ENCODE peak calls at places on chromosomes 7 and 10, in five cellular contexts. One of them, this sample, is unnamed.

GRCh38 chr10:52566471-52567246 is 205.9 kb downstream of the MBL2 start:
- DNase-seq in mesendoderm: peak
- DNase-seq in fibroblast of pulmonary artery: peak
- DNase-seq in cardiac muscle cell: peak
- DNase-seq in skeletal muscle cell: peak
- DNase-seq in this sample: peak

GRCh38 chr10:45673074-45673628 is 579 bp upstream of the ZFAND4 start:
- DNase-seq in mesendoderm: no peak
- DNase-seq in fibroblast of pulmonary artery: peak
- DNase-seq in cardiac muscle cell: peak
- DNase-seq in skeletal muscle cell: no peak
- DNase-seq in this sample: peak

GRCh38 chr10:50538473-50539398 is 85.0 kb downstream of the SGMS1 start:
- DNase-seq in mesendoderm: no peak
- DNase-seq in fibroblast of pulmonary artery: no peak
- DNase-seq in cardiac muscle cell: no peak
- DNase-seq in skeletal muscle cell: no peak
- DNase-seq in this sample: no peak

GRCh38 chr7:123003539-123004126 is 8.1 kb upstream of the TAS2R16 start:
- DNase-seq in mesendoderm: no peak
- DNase-seq in fibroblast of pulmonary artery: peak
- DNase-seq in cardiac muscle cell: no peak
- DNase-seq in skeletal muscle cell: no peak
- DNase-seq in this sample: no peak

GRCh38 chr7:156892821-156893706 is at the start of gene LMBR1:
- DNase-seq in mesendoderm: peak
- DNase-seq in fibroblast of pulmonary artery: peak
- DNase-seq in cardiac muscle cell: peak
- DNase-seq in skeletal muscle cell: peak
- DNase-seq in this sample: peak

GRCh38 chr7:150567846-150568245 is 656 bp downstream of the GIMAP4 start:
- DNase-seq in mesendoderm: no peak
- DNase-seq in fibroblast of pulmonary artery: no peak
- DNase-seq in cardiac muscle cell: no peak
- DNase-seq in skeletal muscle cell: no peak
- DNase-seq in this sample: no peak

GRCh38 chr10:131650169-131650705 is 250.6 kb upstream of the PPP2R2D start:
- DNase-seq in mesendoderm: no peak
- DNase-seq in fibroblast of pulmonary artery: no peak
- DNase-seq in cardiac muscle cell: no peak
- DNase-seq in skeletal muscle cell: no peak
- DNase-seq in this sample: no peak

GRCh38 chr10:24726626-24727025 is 2.9 kb upstream of the ARHGAP21 start:
- DNase-seq in mesendoderm: no peak
- DNase-seq in fibroblast of pulmonary artery: no peak
- DNase-seq in cardiac muscle cell: no peak
- DNase-seq in skeletal muscle cell: no peak
- DNase-seq in this sample: no peak

GRCh38 chr7:136956232-136956631 is 87.8 kb downstream of the CHRM2 start:
- DNase-seq in mesendoderm: no peak
- DNase-seq in fibroblast of pulmonary artery: peak
- DNase-seq in cardiac muscle cell: no peak
- DNase-seq in skeletal muscle cell: peak
- DNase-seq in this sample: peak

GRCh38 chr7:29562307-29562706 is 1.3 kb upstream of the PRR15 start:
- DNase-seq in mesendoderm: no peak
- DNase-seq in fibroblast of pulmonary artery: no peak
- DNase-seq in cardiac muscle cell: no peak
- DNase-seq in skeletal muscle cell: no peak
- DNase-seq in this sample: no peak

GRCh38 chr10:31099664-31100063 is 68.0 kb upstream of the ZNF438 start:
- DNase-seq in mesendoderm: no peak
- DNase-seq in fibroblast of pulmonary artery: no peak
- DNase-seq in cardiac muscle cell: no peak
- DNase-seq in skeletal muscle cell: no peak
- DNase-seq in this sample: no peak

GRCh38 chr7:106421181-106421762 is 136.5 kb upstream of the NAMPT start:
- DNase-seq in mesendoderm: no peak
- DNase-seq in fibroblast of pulmonary artery: peak
- DNase-seq in cardiac muscle cell: no peak
- DNase-seq in skeletal muscle cell: peak
- DNase-seq in this sample: peak

GRCh38 chr10:14131261-14131960 is 199.3 kb downstream of the FRMD4A start:
- DNase-seq in mesendoderm: no peak
- DNase-seq in fibroblast of pulmonary artery: no peak
- DNase-seq in cardiac muscle cell: no peak
- DNase-seq in skeletal muscle cell: no peak
- DNase-seq in this sample: no peak

GRCh38 chr7:115779561-115779960 is 251.0 kb downstream of the TFEC start:
- DNase-seq in mesendoderm: no peak
- DNase-seq in fibroblast of pulmonary artery: no peak
- DNase-seq in cardiac muscle cell: no peak
- DNase-seq in skeletal muscle cell: no peak
- DNase-seq in this sample: no peak

GRCh38 chr10:12909182-12909835 is 92.2 kb downstream of the CCDC3 start:
- DNase-seq in mesendoderm: no peak
- DNase-seq in fibroblast of pulmonary artery: no peak
- DNase-seq in cardiac muscle cell: no peak
- DNase-seq in skeletal muscle cell: no peak
- DNase-seq in this sample: no peak

GRCh38 chr10:31419394-31420063 is 100.5 kb downstream of the ZEB1 start:
- DNase-seq in mesendoderm: no peak
- DNase-seq in fibroblast of pulmonary artery: peak
- DNase-seq in cardiac muscle cell: no peak
- DNase-seq in skeletal muscle cell: no peak
- DNase-seq in this sample: peak

GRCh38 chr10:112915590-112916572 is 34.2 kb upstream of the TCF7L2 start:
- DNase-seq in mesendoderm: peak
- DNase-seq in fibroblast of pulmonary artery: no peak
- DNase-seq in cardiac muscle cell: no peak
- DNase-seq in skeletal muscle cell: no peak
- DNase-seq in this sample: peak

GRCh38 chr10:91597397-91597881 is 35.4 kb downstream of the PPP1R3C start:
- DNase-seq in mesendoderm: no peak
- DNase-seq in fibroblast of pulmonary artery: peak
- DNase-seq in cardiac muscle cell: peak
- DNase-seq in skeletal muscle cell: peak
- DNase-seq in this sample: peak

GRCh38 chr10:97261188-97261587 is 31.2 kb downstream of the ARHGAP19 start:
- DNase-seq in mesendoderm: no peak
- DNase-seq in fibroblast of pulmonary artery: no peak
- DNase-seq in cardiac muscle cell: no peak
- DNase-seq in skeletal muscle cell: no peak
- DNase-seq in this sample: no peak

GRCh38 chr7:121337398-121337797 is 8.6 kb downstream of the WNT16 start:
- DNase-seq in mesendoderm: no peak
- DNase-seq in fibroblast of pulmonary artery: peak
- DNase-seq in cardiac muscle cell: no peak
- DNase-seq in skeletal muscle cell: no peak
- DNase-seq in this sample: no peak

GRCh38 chr10:113226404-113226803 is 276.4 kb downstream of the TCF7L2 start:
- DNase-seq in mesendoderm: no peak
- DNase-seq in fibroblast of pulmonary artery: no peak
- DNase-seq in cardiac muscle cell: no peak
- DNase-seq in skeletal muscle cell: no peak
- DNase-seq in this sample: no peak

GRCh38 chr7:31633894-31634494 is 53.0 kb upstream of the PPP1R17 start:
- DNase-seq in mesendoderm: peak
- DNase-seq in fibroblast of pulmonary artery: peak
- DNase-seq in cardiac muscle cell: peak
- DNase-seq in skeletal muscle cell: peak
- DNase-seq in this sample: peak

GRCh38 chr7:114922652-114923402 is 933 bp downstream of the MDFIC start:
- DNase-seq in mesendoderm: peak
- DNase-seq in fibroblast of pulmonary artery: peak
- DNase-seq in cardiac muscle cell: peak
- DNase-seq in skeletal muscle cell: peak
- DNase-seq in this sample: no peak

GRCh38 chr10:51302316-51302715 is 228.0 kb downstream of the PRKG1 start:
- DNase-seq in mesendoderm: no peak
- DNase-seq in fibroblast of pulmonary artery: peak
- DNase-seq in cardiac muscle cell: no peak
- DNase-seq in skeletal muscle cell: no peak
- DNase-seq in this sample: peak

DNA sequence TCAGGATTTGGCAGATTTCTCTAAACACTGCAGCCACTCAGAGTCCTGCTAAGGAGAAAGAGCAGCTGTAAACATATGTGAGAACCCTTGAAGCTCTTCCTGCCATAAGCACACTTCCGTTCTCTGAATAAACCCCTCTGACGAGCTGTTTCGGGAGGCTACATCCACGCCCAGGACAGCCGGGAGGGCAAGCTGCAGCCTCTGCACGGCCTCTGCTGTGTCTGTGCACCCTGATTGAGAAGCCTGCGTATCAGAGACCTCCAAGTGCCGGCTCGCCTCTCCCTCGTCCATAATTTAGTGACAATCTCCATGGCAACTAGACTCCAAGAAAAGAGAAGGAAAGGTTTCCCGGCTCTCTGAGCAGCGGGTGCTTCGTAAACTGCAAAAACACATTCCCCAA is 114.4 kb downstream of the PTPRN2 start:
- DNase-seq in mesendoderm: peak
- DNase-seq in fibroblast of pulmonary artery: no peak
- DNase-seq in cardiac muscle cell: no peak
- DNase-seq in skeletal muscle cell: no peak
- DNase-seq in this sample: no peak
- H3K4me3 ChIP-seq in mesendoderm: no peak
- H3K4me3 ChIP-seq in fibroblast of pulmonary artery: no peak
- H3K4me3 ChIP-seq in cardiac muscle cell: no peak
- H3K4me3 ChIP-seq in skeletal muscle cell: no peak
- H3K4me3 ChIP-seq in this sample: no peak

DNA sequence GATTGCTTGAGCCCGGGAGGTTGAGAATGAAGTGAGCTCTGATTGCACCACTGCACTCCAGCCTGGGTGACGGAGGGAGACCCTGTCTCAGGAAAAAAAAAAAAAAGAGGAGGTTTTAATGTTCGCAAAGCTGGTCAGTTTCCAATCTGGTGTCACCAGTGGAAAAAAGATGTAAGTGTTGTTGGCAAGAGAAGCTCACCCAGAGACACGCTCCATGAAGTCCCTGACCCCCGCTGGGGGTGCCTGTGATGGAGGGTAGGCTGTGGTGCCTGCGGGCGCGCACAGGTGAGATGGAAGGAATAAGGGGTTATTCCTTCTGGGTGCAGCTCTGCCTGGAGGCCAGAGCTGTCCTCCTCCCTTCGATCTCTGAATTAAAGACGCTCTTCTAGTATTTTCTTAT is 122.7 kb downstream of the CUX1 start:
- DNase-seq in mesendoderm: no peak
- DNase-seq in fibroblast of pulmonary artery: no peak
- DNase-seq in cardiac muscle cell: no peak
- DNase-seq in skeletal muscle cell: no peak
- DNase-seq in this sample: no peak
- H3K4me3 ChIP-seq in mesendoderm: no peak
- H3K4me3 ChIP-seq in fibroblast of pulmonary artery: no peak
- H3K4me3 ChIP-seq in cardiac muscle cell: no peak
- H3K4me3 ChIP-seq in skeletal muscle cell: no peak
- H3K4me3 ChIP-seq in this sample: no peak

DNA sequence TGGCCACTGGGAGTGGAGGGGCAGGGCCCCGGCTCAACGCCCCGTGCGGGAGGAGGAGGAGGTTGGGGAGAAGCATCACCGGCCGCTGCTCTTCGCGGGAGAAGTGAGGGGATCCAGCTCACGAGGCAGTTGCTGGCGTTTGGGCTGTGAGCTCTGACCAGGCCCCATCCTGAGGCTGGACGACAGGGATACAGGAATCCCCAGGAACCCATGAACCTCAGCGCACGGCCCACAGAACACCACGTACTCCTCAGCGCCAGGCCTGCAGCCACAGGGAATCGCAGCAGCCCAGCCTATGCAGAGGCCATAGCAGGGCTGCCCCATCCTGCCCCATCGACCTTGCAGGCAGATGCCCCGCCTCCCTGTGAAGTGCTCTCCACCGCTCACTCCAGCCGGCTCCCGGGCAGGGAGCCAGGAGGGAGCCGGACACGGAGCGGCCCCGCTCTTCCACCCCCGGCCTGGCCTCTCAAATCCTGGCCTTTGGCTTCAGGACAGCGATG is 98.5 kb downstream of the FOXL3 start:
- DNase-seq in mesendoderm: no peak
- DNase-seq in fibroblast of pulmonary artery: no peak
- DNase-seq in cardiac muscle cell: no peak
- DNase-seq in skeletal muscle cell: no peak
- DNase-seq in this sample: no peak
- H3K4me3 ChIP-seq in mesendoderm: no peak
- H3K4me3 ChIP-seq in fibroblast of pulmonary artery: no peak
- H3K4me3 ChIP-seq in cardiac muscle cell: no peak
- H3K4me3 ChIP-seq in skeletal muscle cell: no peak
- H3K4me3 ChIP-seq in this sample: no peak

GRCh38 chr7:39969431-39969830 is 19.4 kb downstream of the CDK13 start:
- DNase-seq in mesendoderm: no peak
- DNase-seq in fibroblast of pulmonary artery: no peak
- DNase-seq in cardiac muscle cell: no peak
- DNase-seq in skeletal muscle cell: no peak
- DNase-seq in this sample: no peak

GRCh38 chr7:39967420-39968161 is 17.5 kb downstream of the CDK13 start:
- DNase-seq in mesendoderm: no peak
- DNase-seq in fibroblast of pulmonary artery: no peak
- DNase-seq in cardiac muscle cell: no peak
- DNase-seq in skeletal muscle cell: no peak
- DNase-seq in this sample: no peak

DNA sequence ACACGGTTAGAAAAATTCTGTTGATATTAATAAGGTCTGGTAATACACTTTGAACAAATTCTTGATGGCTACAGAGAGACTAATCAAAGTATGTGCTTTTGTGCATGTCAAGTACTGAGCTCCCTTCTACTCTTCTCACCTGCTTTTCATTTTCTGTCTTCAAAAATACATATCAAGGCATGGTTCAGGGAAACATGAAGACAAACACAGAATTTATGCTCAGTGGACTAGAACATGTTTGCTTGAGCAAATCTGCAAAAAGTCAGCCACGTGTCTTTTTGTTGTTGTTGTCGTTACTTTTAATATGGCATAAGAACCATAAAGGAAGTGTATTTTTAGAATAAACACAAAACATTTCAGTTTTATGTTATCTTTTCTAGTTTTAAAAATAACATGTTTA is 21.9 kb downstream of the CDK13 start:
- DNase-seq in mesendoderm: no peak
- DNase-seq in fibroblast of pulmonary artery: no peak
- DNase-seq in cardiac muscle cell: no peak
- DNase-seq in skeletal muscle cell: no peak
- DNase-seq in this sample: no peak
- H3K4me3 ChIP-seq in mesendoderm: no peak
- H3K4me3 ChIP-seq in fibroblast of pulmonary artery: no peak
- H3K4me3 ChIP-seq in cardiac muscle cell: no peak
- H3K4me3 ChIP-seq in skeletal muscle cell: no peak
- H3K4me3 ChIP-seq in this sample: no peak

GRCh38 chr7:90211391-90212148 is at the start of gene STEAP2:
- DNase-seq in mesendoderm: peak
- DNase-seq in fibroblast of pulmonary artery: peak
- DNase-seq in cardiac muscle cell: peak
- DNase-seq in skeletal muscle cell: peak
- DNase-seq in this sample: peak

GRCh38 chr7:90210925-90211324 is 615 bp upstream of the STEAP2 start:
- DNase-seq in mesendoderm: no peak
- DNase-seq in fibroblast of pulmonary artery: no peak
- DNase-seq in cardiac muscle cell: peak
- DNase-seq in skeletal muscle cell: no peak
- DNase-seq in this sample: no peak

GRCh38 chr7:90213521-90213920 is 2.0 kb downstream of the STEAP2 start:
- DNase-seq in mesendoderm: no peak
- DNase-seq in fibroblast of pulmonary artery: no peak
- DNase-seq in cardiac muscle cell: no peak
- DNase-seq in skeletal muscle cell: no peak
- DNase-seq in this sample: no peak

GRCh38 chr7:90210475-90210874 is 1.1 kb upstream of the STEAP2 start:
- DNase-seq in mesendoderm: no peak
- DNase-seq in fibroblast of pulmonary artery: no peak
- DNase-seq in cardiac muscle cell: no peak
- DNase-seq in skeletal muscle cell: no peak
- DNase-seq in this sample: no peak

GRCh38 chr7:90212149-90212495 is 582 bp downstream of the STEAP2 start:
- DNase-seq in mesendoderm: peak
- DNase-seq in fibroblast of pulmonary artery: no peak
- DNase-seq in cardiac muscle cell: no peak
- DNase-seq in skeletal muscle cell: no peak
- DNase-seq in this sample: no peak
- H3K4me3 ChIP-seq in mesendoderm: peak
- H3K4me3 ChIP-seq in fibroblast of pulmonary artery: peak
- H3K4me3 ChIP-seq in cardiac muscle cell: peak
- H3K4me3 ChIP-seq in skeletal muscle cell: peak
- H3K4me3 ChIP-seq in this sample: peak